ENCODE peak calls at places on chromosomes 11 and 22, in five cellular contexts. One of them, this sample, is unnamed.

GRCh38 chr22:36088292-36088691 is 59.7 kb upstream of the RBFOX2 start:
- DNase-seq in A549: no peak
- DNase-seq in psoas muscle: no peak
- DNase-seq in cardiac muscle cell: no peak
- DNase-seq in heart left ventricle: no peak
- DNase-seq in this sample: no peak

GRCh38 chr11:110435780-110436717 is 6.3 kb downstream of the FDX1 start:
- DNase-seq in heart left ventricle: no peak
- DNase-seq in cardiac muscle cell: peak; percentile 48
- DNase-seq in psoas muscle: no peak
- DNase-seq in A549: no peak
- DNase-seq in this sample: no peak

GRCh38 chr11:22169833-22170232 is 23.1 kb upstream of the ANO5 start:
- DNase-seq in psoas muscle: no peak
- DNase-seq in cardiac muscle cell: no peak
- DNase-seq in heart left ventricle: no peak
- DNase-seq in A549: no peak
- DNase-seq in this sample: no peak

GRCh38 chr11:23540101-23540561 is 679.9 kb upstream of the CCDC179 start:
- DNase-seq in psoas muscle: no peak
- DNase-seq in A549: peak; percentile 18
- DNase-seq in heart left ventricle: no peak
- DNase-seq in cardiac muscle cell: peak; percentile 49
- DNase-seq in this sample: no peak

GRCh38 chr11:8282621-8283509 is 19.2 kb upstream of the LMO1 start:
- DNase-seq in A549: no peak
- DNase-seq in cardiac muscle cell: no peak
- DNase-seq in heart left ventricle: no peak
- DNase-seq in psoas muscle: peak; percentile 68
- DNase-seq in this sample: peak; percentile 56

GRCh38 chr11:73862971-73863370 is 13.7 kb downstream of the COA4 start:
- DNase-seq in cardiac muscle cell: no peak
- DNase-seq in A549: no peak
- DNase-seq in heart left ventricle: no peak
- DNase-seq in psoas muscle: no peak
- DNase-seq in this sample: no peak

GRCh38 chr11:129283141-129283540 is 91.0 kb upstream of the ARHGAP32 start:
- DNase-seq in heart left ventricle: no peak
- DNase-seq in cardiac muscle cell: no peak
- DNase-seq in A549: no peak
- DNase-seq in psoas muscle: no peak
- DNase-seq in this sample: no peak

GRCh38 chr22:29031236-29031982 is 30.2 kb downstream of the C22orf31 start:
- DNase-seq in heart left ventricle: no peak
- DNase-seq in A549: peak; percentile 64
- DNase-seq in psoas muscle: peak; percentile 70
- DNase-seq in cardiac muscle cell: peak; percentile 92
- DNase-seq in this sample: peak; percentile 85

GRCh38 chr22:50535113-50535512 is 5.3 kb upstream of the TYMP start:
- DNase-seq in A549: no peak
- DNase-seq in cardiac muscle cell: no peak
- DNase-seq in heart left ventricle: no peak
- DNase-seq in psoas muscle: no peak
- DNase-seq in this sample: no peak

GRCh38 chr11:94473177-94473799 is 20.4 kb downstream of the MRE11 start:
- DNase-seq in cardiac muscle cell: peak; percentile 33
- DNase-seq in A549: no peak
- DNase-seq in psoas muscle: no peak
- DNase-seq in heart left ventricle: no peak
- DNase-seq in this sample: no peak

GRCh38 chr22:27647540-27647939 is 154.0 kb downstream of the MN1 start:
- DNase-seq in heart left ventricle: no peak
- DNase-seq in cardiac muscle cell: no peak
- DNase-seq in A549: no peak
- DNase-seq in psoas muscle: no peak
- DNase-seq in this sample: no peak

GRCh38 chr22:37018815-37019308 is 385 bp downstream of the TST start:
- DNase-seq in A549: no peak
- DNase-seq in psoas muscle: peak; percentile 83
- DNase-seq in heart left ventricle: peak; percentile 82
- DNase-seq in cardiac muscle cell: peak; percentile 65
- DNase-seq in this sample: peak; percentile 83

GRCh38 chr11:109862808-109863207 is 230.4 kb upstream of the ZC3H12C start:
- DNase-seq in A549: no peak
- DNase-seq in cardiac muscle cell: no peak
- DNase-seq in psoas muscle: no peak
- DNase-seq in heart left ventricle: no peak
- DNase-seq in this sample: no peak

GRCh38 chr22:50281957-50282356 is 11.8 kb upstream of the MAPK11 start:
- DNase-seq in heart left ventricle: no peak
- DNase-seq in cardiac muscle cell: no peak
- DNase-seq in A549: no peak
- DNase-seq in psoas muscle: no peak
- DNase-seq in this sample: no peak

GRCh38 chr22:27247691-27248434 is 553.7 kb downstream of the MN1 start:
- DNase-seq in A549: no peak
- DNase-seq in heart left ventricle: no peak
- DNase-seq in cardiac muscle cell: peak; percentile 95
- DNase-seq in psoas muscle: no peak
- DNase-seq in this sample: peak; percentile 84

GRCh38 chr11:127639916-127640315 is 639.3 kb upstream of the KIRREL3 start:
- DNase-seq in psoas muscle: no peak
- DNase-seq in heart left ventricle: no peak
- DNase-seq in A549: no peak
- DNase-seq in cardiac muscle cell: no peak
- DNase-seq in this sample: no peak

GRCh38 chr22:30655532-30655931 is 12.1 kb downstream of the DUSP18 start:
- DNase-seq in psoas muscle: no peak
- DNase-seq in A549: no peak
- DNase-seq in heart left ventricle: no peak
- DNase-seq in cardiac muscle cell: no peak
- DNase-seq in this sample: no peak

GRCh38 chr11:77071077-77071476 is 4.3 kb downstream of the CAPN5 start:
- DNase-seq in psoas muscle: no peak
- DNase-seq in heart left ventricle: peak; percentile 23
- DNase-seq in A549: no peak
- DNase-seq in cardiac muscle cell: no peak
- DNase-seq in this sample: no peak

GRCh38 chr11:64283092-64283491 is 1.4 kb downstream of the BAD start:
- DNase-seq in psoas muscle: no peak
- DNase-seq in heart left ventricle: no peak
- DNase-seq in A549: no peak
- DNase-seq in cardiac muscle cell: no peak
- DNase-seq in this sample: no peak

GRCh38 chr11:86365566-86365965 is 9.1 kb upstream of the CCDC81 start:
- DNase-seq in heart left ventricle: no peak
- DNase-seq in cardiac muscle cell: no peak
- DNase-seq in A549: no peak
- DNase-seq in psoas muscle: no peak
- DNase-seq in this sample: no peak

GRCh38 chr11:68651985-68652682 is 32.2 kb upstream of the GAL start:
- DNase-seq in A549: no peak
- DNase-seq in psoas muscle: no peak
- DNase-seq in heart left ventricle: no peak
- DNase-seq in cardiac muscle cell: no peak
- DNase-seq in this sample: peak; percentile 58

GRCh38 chr11:127259118-127259517 is 258.5 kb upstream of the KIRREL3 start:
- DNase-seq in heart left ventricle: no peak
- DNase-seq in cardiac muscle cell: no peak
- DNase-seq in psoas muscle: no peak
- DNase-seq in A549: no peak
- DNase-seq in this sample: no peak

GRCh38 chr11:65786008-65786785 is 666 bp upstream of the OVOL1 start:
- DNase-seq in psoas muscle: peak; percentile 56
- DNase-seq in cardiac muscle cell: no peak
- DNase-seq in A549: no peak
- DNase-seq in heart left ventricle: peak; percentile 57
- DNase-seq in this sample: no peak

GRCh38 chr11:1174441-1175370 is 17.0 kb downstream of the MUC5AC start:
- DNase-seq in cardiac muscle cell: no peak
- DNase-seq in A549: no peak
- DNase-seq in heart left ventricle: peak; percentile 51
- DNase-seq in psoas muscle: peak; percentile 51
- DNase-seq in this sample: no peak

GRCh38 chr22:28030442-28030841 is 111.4 kb upstream of the PITPNB start:
- DNase-seq in A549: no peak
- DNase-seq in psoas muscle: no peak
- DNase-seq in cardiac muscle cell: no peak
- DNase-seq in heart left ventricle: no peak
- DNase-seq in this sample: peak; percentile 50

GRCh38 chr22:42376721-42377177 is 55.5 kb downstream of the NFAM1 start:
- DNase-seq in heart left ventricle: peak; percentile 77
- DNase-seq in psoas muscle: peak; percentile 86
- DNase-seq in A549: no peak
- DNase-seq in cardiac muscle cell: peak; percentile 49
- DNase-seq in this sample: no peak

GRCh38 chr22:28911777-28912669 is 28.7 kb downstream of the ZNRF3 start:
- DNase-seq in psoas muscle: no peak
- DNase-seq in cardiac muscle cell: peak; percentile 66
- DNase-seq in A549: peak; percentile 10
- DNase-seq in heart left ventricle: no peak
- DNase-seq in this sample: no peak

DNA sequence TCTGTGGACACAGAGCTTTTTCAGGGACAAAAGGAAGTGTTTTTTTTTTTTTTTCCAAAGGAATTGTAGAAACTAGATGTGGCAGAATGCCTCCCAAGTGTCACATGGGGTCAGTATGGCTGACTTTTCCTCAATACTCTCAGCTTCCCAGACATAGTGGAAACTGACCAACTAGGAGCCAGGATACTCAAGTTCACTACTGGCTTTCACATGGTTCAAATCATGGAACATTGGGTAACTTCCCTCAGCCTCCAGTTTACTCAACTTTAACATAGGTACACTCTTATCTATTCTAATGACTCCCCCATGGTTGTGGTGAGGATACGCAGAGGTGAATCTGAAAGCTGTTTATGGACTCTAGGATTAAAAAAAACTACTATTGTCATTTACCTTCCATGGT is 1.4 kb downstream of the SLC5A1 start:
- DNase-seq in cardiac muscle cell: no peak
- DNase-seq in psoas muscle: no peak
- DNase-seq in A549: no peak
- DNase-seq in heart left ventricle: no peak
- DNase-seq in this sample: no peak
- H3K27ac ChIP-seq in cardiac muscle cell: no peak overlapping the region
- H3K27ac ChIP-seq in psoas muscle: peak overlapping the region; percentile 19
- H3K27ac ChIP-seq in A549: no peak overlapping the region
- H3K27ac ChIP-seq in heart left ventricle: no peak overlapping the region
- H3K27ac ChIP-seq in this sample: no peak overlapping the region

DNA sequence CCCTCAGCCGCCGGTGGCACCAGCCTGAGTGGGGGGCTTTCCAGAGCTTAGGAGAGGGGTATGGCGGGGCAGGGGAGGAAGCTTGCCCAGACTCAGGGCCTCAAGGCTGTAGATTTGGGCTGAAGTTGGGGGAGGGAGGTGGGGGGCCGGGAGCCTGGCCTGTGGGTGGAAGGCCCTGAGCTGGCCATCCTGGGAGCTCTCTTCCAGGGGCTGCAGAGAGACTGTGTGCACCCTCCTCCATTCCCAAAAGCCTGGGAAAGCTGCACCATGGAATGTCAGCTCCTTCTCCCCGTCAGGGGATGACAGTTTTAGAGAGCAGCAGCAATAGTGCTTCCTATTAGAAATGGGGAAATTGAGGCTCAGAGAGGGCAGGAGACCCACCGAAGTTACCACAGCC is 1.0 kb downstream of the SYT12 start:
- DNase-seq in psoas muscle: no peak
- DNase-seq in heart left ventricle: no peak
- DNase-seq in cardiac muscle cell: no peak
- DNase-seq in A549: no peak
- DNase-seq in this sample: no peak
- H3K4me3 ChIP-seq in psoas muscle: peak overlapping the region; percentile 65
- H3K4me3 ChIP-seq in heart left ventricle: peak overlapping the region; percentile 42
- H3K4me3 ChIP-seq in cardiac muscle cell: peak overlapping the region; percentile 51
- H3K4me3 ChIP-seq in A549: peak overlapping the region; percentile 66
- H3K4me3 ChIP-seq in this sample: peak overlapping the region; percentile 78

DNA sequence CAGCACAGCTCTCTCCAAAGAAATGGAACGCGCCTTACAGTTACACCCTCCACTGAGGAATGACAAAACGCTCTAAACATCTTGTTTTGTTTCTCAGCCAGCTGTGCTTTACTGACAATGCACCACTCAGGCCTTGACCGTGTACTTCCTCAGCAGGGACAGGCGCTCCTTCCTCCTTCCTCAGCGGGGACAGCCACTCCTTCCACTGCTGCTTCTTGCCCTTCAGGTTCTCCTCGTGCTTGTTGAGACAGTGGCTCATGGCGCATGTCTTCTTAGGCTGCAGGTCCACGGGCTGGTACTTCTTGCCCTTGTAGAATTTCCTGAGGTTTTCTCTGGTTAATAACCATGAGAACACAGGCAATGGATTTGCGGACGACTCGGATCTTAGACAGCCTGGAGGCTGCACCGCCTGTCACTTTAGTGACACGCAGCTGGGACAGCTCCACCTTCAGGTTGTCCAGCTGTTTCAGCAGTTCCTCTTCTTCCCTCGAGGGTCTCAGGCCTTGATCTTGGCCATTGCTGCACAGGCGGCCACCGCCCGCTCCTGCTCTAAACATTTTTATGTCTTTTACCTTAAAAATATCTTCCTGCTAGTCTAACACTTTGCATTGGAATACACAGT is 613.8 kb downstream of the BRD1 start:
- DNase-seq in psoas muscle: no peak
- DNase-seq in heart left ventricle: peak; percentile 24
- DNase-seq in A549: no peak
- DNase-seq in cardiac muscle cell: no peak
- DNase-seq in this sample: no peak
- H3K27ac ChIP-seq in psoas muscle: no peak overlapping the region
- H3K27ac ChIP-seq in heart left ventricle: no peak overlapping the region
- H3K27ac ChIP-seq in A549: no peak overlapping the region
- H3K27ac ChIP-seq in cardiac muscle cell: no peak overlapping the region
- H3K27ac ChIP-seq in this sample: no peak overlapping the region

GRCh38 chr11:119419246-119419645 is 3.7 kb downstream of the THY1 start:
- DNase-seq in heart left ventricle: no peak
- DNase-seq in psoas muscle: no peak
- DNase-seq in cardiac muscle cell: no peak
- DNase-seq in A549: no peak
- DNase-seq in this sample: no peak

GRCh38 chr11:119421351-119421750 is 1.6 kb downstream of the THY1 start:
- DNase-seq in A549: no peak
- DNase-seq in cardiac muscle cell: no peak
- DNase-seq in psoas muscle: no peak
- DNase-seq in heart left ventricle: no peak
- DNase-seq in this sample: no peak

GRCh38 chr11:119421941-119422504 is 949 bp downstream of the THY1 start:
- DNase-seq in heart left ventricle: no peak
- DNase-seq in psoas muscle: no peak
- DNase-seq in A549: no peak
- DNase-seq in cardiac muscle cell: peak; percentile 41
- DNase-seq in this sample: no peak

GRCh38 chr11:119419834-119420492 is 3.0 kb downstream of the THY1 start:
- DNase-seq in heart left ventricle: no peak
- DNase-seq in cardiac muscle cell: no peak
- DNase-seq in psoas muscle: no peak
- DNase-seq in A549: no peak
- DNase-seq in this sample: no peak

DNA sequence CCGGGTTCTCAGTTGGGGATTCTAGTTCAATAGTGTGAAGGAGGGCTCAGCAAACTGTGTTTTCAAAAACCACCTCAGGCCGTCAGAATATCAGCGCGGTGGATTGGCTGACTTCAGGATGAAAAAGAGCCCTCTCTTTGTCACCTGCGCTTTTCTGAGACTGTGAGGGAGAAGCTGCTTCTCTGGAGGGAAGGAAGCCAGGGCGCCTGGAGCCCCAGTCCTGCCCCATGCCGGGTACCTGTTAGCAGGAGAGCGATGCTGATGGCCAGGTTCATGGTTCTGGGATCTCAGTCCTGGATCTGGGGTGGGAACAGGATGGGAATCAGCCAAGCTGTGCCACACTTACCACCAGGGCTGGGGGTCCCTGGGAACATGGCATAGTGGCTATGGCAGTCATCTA is 2.3 kb downstream of the THY1 start:
- DNase-seq in A549: no peak
- DNase-seq in heart left ventricle: no peak
- DNase-seq in cardiac muscle cell: no peak
- DNase-seq in psoas muscle: no peak
- DNase-seq in this sample: no peak
- H3K4me3 ChIP-seq in A549: no peak overlapping the region
- H3K4me3 ChIP-seq in heart left ventricle: no peak overlapping the region
- H3K4me3 ChIP-seq in cardiac muscle cell: no peak overlapping the region
- H3K4me3 ChIP-seq in psoas muscle: no peak overlapping the region
- H3K4me3 ChIP-seq in this sample: no peak overlapping the region

This sample was measured in coronary artery.